ENCODE peak calls at places on chromosomes 16 and 17, in eight cellular contexts. D is C1 segment of cervical spinal cord; L is cardiac fibroblast; V is activated CD4-positive, CD25-positive, alpha-beta regulatory T cell treated with anti-CD3 and anti-CD28 coated beads, Interleukin-2, amount 50 U/mL, for 16 hours; N is T-helper 1 cell; R is ELR; F is EL; Z is IMR-90. M is an unnamed sample.

GRCh38 chr16:49362230-49362629 is 11.4 kb upstream of the C16orf78 start:
- DNase-seq in R (no peak), L (no peak), N (no peak), D (no peak), Z (no peak), F (no peak), V (no peak), M (no peak)

GRCh38 chr16:49580751-49581303 is 207.2 kb downstream of the C16orf78 start:
- DNase-seq in Z (peak; percentile 10), F (no peak), D (no peak), R (no peak), V (no peak), N (no peak), L (no peak), M (no peak)

GRCh38 chr16:88785106-88785924 is at the start of gene PIEZO1:
- DNase-seq in F (peak; percentile 71), L (peak; percentile 70), V (peak; percentile 69), Z (peak; percentile 52), R (peak; percentile 78), D (peak; percentile 55), N (peak; percentile 73), M (peak; percentile 68)

GRCh38 chr17:1958134-1958881 is 66.8 kb downstream of the RTN4RL1 start:
- DNase-seq in N (no peak), L (peak; percentile 38), V (no peak), Z (no peak), F (no peak), R (no peak), D (no peak), M (no peak)

GRCh38 chr17:50359998-50360461 is 13.0 kb downstream of the MRPL27 start:
- DNase-seq in V (no peak), N (no peak), F (no peak), R (no peak), Z (no peak), D (no peak), L (no peak), M (no peak)

GRCh38 chr16:86462334-86463084 is 47.8 kb upstream of the FOXF1 start:
- DNase-seq in L (no peak), F (no peak), V (no peak), N (no peak), R (peak; percentile 32), Z (peak; percentile 100), D (no peak), M (no peak)

GRCh38 chr16:78906135-78906534 is 694.4 kb downstream of the MAF start:
- DNase-seq in N (no peak), D (no peak), R (no peak), L (no peak), V (no peak), Z (no peak), F (no peak), M (no peak)

GRCh38 chr16:85034591-85035433 is 7.2 kb downstream of the KIAA0513 start:
- DNase-seq in L (no peak), D (no peak), Z (no peak), V (no peak), R (no peak), N (no peak), F (no peak), M (no peak)

GRCh38 chr17:14747576-14747940 is 446.7 kb downstream of the HS3ST3B1 start:
- DNase-seq in F (no peak), N (no peak), D (no peak), R (no peak), Z (peak; percentile 25), V (no peak), L (peak; percentile 32), M (no peak)

GRCh38 chr17:77372444-77373297 is 231.9 kb downstream of the SEC14L1 start:
- DNase-seq in R (peak; percentile 79), V (no peak), L (peak; percentile 92), D (peak; percentile 28), N (peak; percentile 69), Z (peak; percentile 87), F (peak; percentile 88), M (no peak)

GRCh38 chr17:4175921-4176802 is 33.2 kb downstream of the CYB5D2 start:
- DNase-seq in V (no peak), D (no peak), Z (peak; percentile 45), N (peak; percentile 68), F (peak; percentile 31), R (no peak), L (no peak), M (no peak)

GRCh38 chr16:57878586-57878985 is 76.3 kb upstream of the KIFC3 start:
- DNase-seq in D (no peak), Z (no peak), F (no peak), V (no peak), R (no peak), N (no peak), L (no peak), M (no peak)

GRCh38 chr16:57383276-57384247 is 11.3 kb downstream of the CX3CL1 start:
- DNase-seq in Z (peak; percentile 36), L (peak; percentile 56), F (peak; percentile 58), N (no peak), D (no peak), R (peak; percentile 51), V (no peak), M (no peak)

GRCh38 chr16:67154578-67155304 is 3.9 kb upstream of the B3GNT9 start:
- DNase-seq in L (no peak), D (no peak), V (no peak), R (no peak), F (no peak), N (no peak), Z (no peak), M (no peak)

GRCh38 chr17:66459811-66460270 is 157.4 kb downstream of the PRKCA start:
- DNase-seq in N (no peak), L (peak; percentile 99), V (no peak), F (peak; percentile 98), R (peak; percentile 99), D (no peak), Z (peak; percentile 99), M (peak; percentile 95)

GRCh38 chr17:50222922-50223321 is 21.5 kb upstream of the COL1A1 start:
- DNase-seq in L (no peak), V (no peak), F (no peak), Z (no peak), D (no peak), R (no peak), N (no peak), M (no peak)

GRCh38 chr17:27264068-27264812 is 29.7 kb upstream of the WSB1 start:
- DNase-seq in N (no peak), D (no peak), L (no peak), R (no peak), V (no peak), F (no peak), Z (no peak), M (no peak)